ENCODE peak calls at places on chromosomes 12 and 14, in five cellular contexts. One of them, this sample, is unnamed.

GRCh38 chr12:120939523-120939922 is 35.4 kb upstream of the SPPL3 start:
- DNase-seq in fibroblast of mammary gland: no peak
- DNase-seq in AG09309: no peak
- DNase-seq in left lung: no peak
- DNase-seq in thoracic aorta: no peak
- DNase-seq in this sample: no peak

GRCh38 chr12:31204995-31205582 is 120.9 kb downstream of the SINHCAF start:
- DNase-seq in fibroblast of mammary gland: peak
- DNase-seq in AG09309: peak
- DNase-seq in left lung: no peak
- DNase-seq in thoracic aorta: no peak
- DNase-seq in this sample: peak

GRCh38 chr12:130704606-130705005 is 11.5 kb downstream of the RIMBP2 start:
- DNase-seq in fibroblast of mammary gland: no peak
- DNase-seq in AG09309: no peak
- DNase-seq in left lung: no peak
- DNase-seq in thoracic aorta: no peak
- DNase-seq in this sample: no peak

GRCh38 chr12:42918387-42918786 is 328.8 kb upstream of the PRICKLE1 start:
- DNase-seq in fibroblast of mammary gland: no peak
- DNase-seq in AG09309: no peak
- DNase-seq in left lung: no peak
- DNase-seq in thoracic aorta: no peak
- DNase-seq in this sample: no peak

GRCh38 chr12:93784339-93785086 is 107.3 kb downstream of the CRADD start:
- DNase-seq in fibroblast of mammary gland: peak
- DNase-seq in AG09309: no peak
- DNase-seq in left lung: no peak
- DNase-seq in thoracic aorta: no peak
- DNase-seq in this sample: peak

GRCh38 chr14:60195179-60195810 is 30.1 kb upstream of the DHRS7 start:
- DNase-seq in fibroblast of mammary gland: no peak
- DNase-seq in AG09309: no peak
- DNase-seq in left lung: no peak
- DNase-seq in thoracic aorta: no peak
- DNase-seq in this sample: no peak

GRCh38 chr14:64708148-64709004 is 4.2 kb downstream of the PLEKHG3 start:
- DNase-seq in fibroblast of mammary gland: peak
- DNase-seq in AG09309: no peak
- DNase-seq in left lung: peak
- DNase-seq in thoracic aorta: no peak
- DNase-seq in this sample: no peak

GRCh38 chr12:108881953-108882352 is 2.1 kb downstream of the DAO start:
- DNase-seq in fibroblast of mammary gland: no peak
- DNase-seq in AG09309: no peak
- DNase-seq in left lung: no peak
- DNase-seq in thoracic aorta: no peak
- DNase-seq in this sample: no peak

GRCh38 chr14:45091696-45092095 is 7.8 kb downstream of the PRPF39 start:
- DNase-seq in fibroblast of mammary gland: peak
- DNase-seq in AG09309: no peak
- DNase-seq in left lung: no peak
- DNase-seq in thoracic aorta: no peak
- DNase-seq in this sample: no peak

GRCh38 chr14:104998801-104999200 is 13.2 kb downstream of the CLBA1 start:
- DNase-seq in fibroblast of mammary gland: no peak
- DNase-seq in AG09309: no peak
- DNase-seq in left lung: no peak
- DNase-seq in thoracic aorta: no peak
- DNase-seq in this sample: no peak

GRCh38 chr12:123801573-123802178 is 39.6 kb downstream of the DNAH10 start:
- DNase-seq in fibroblast of mammary gland: peak
- DNase-seq in AG09309: peak
- DNase-seq in left lung: no peak
- DNase-seq in thoracic aorta: no peak
- DNase-seq in this sample: no peak

GRCh38 chr12:124759841-124760508 is 103.7 kb downstream of the SCARB1 start:
- DNase-seq in fibroblast of mammary gland: no peak
- DNase-seq in AG09309: no peak
- DNase-seq in left lung: no peak
- DNase-seq in thoracic aorta: no peak
- DNase-seq in this sample: no peak

GRCh38 chr12:55830601-55831406 is 1.4 kb upstream of the DNAJC14 start:
- DNase-seq in fibroblast of mammary gland: peak
- DNase-seq in AG09309: no peak
- DNase-seq in left lung: peak
- DNase-seq in thoracic aorta: no peak
- DNase-seq in this sample: no peak

GRCh38 chr12:85963322-85963721 is 89.2 kb downstream of the NTS start:
- DNase-seq in fibroblast of mammary gland: no peak
- DNase-seq in AG09309: no peak
- DNase-seq in left lung: no peak
- DNase-seq in thoracic aorta: no peak
- DNase-seq in this sample: no peak

GRCh38 chr14:54981698-54982097 is 45.2 kb downstream of the WDHD1 start:
- DNase-seq in fibroblast of mammary gland: peak
- DNase-seq in AG09309: no peak
- DNase-seq in left lung: no peak
- DNase-seq in thoracic aorta: no peak
- DNase-seq in this sample: no peak
- TF ChIP-seq CTCF in fibroblast of mammary gland: peak
- TF ChIP-seq CTCF in AG09309: no peak
- TF ChIP-seq CTCF in left lung: no peak
- TF ChIP-seq CTCF in thoracic aorta: no peak
- TF ChIP-seq CTCF in this sample: no peak

GRCh38 chr12:115438314-115438713 is 754.3 kb upstream of the TBX3 start:
- DNase-seq in fibroblast of mammary gland: no peak
- DNase-seq in AG09309: no peak
- DNase-seq in left lung: no peak
- DNase-seq in thoracic aorta: no peak
- DNase-seq in this sample: no peak
- H3K4me3 ChIP-seq in fibroblast of mammary gland: no peak
- H3K4me3 ChIP-seq in AG09309: no peak
- H3K4me3 ChIP-seq in left lung: no peak
- H3K4me3 ChIP-seq in thoracic aorta: no peak
- H3K4me3 ChIP-seq in this sample: no peak

DNA sequence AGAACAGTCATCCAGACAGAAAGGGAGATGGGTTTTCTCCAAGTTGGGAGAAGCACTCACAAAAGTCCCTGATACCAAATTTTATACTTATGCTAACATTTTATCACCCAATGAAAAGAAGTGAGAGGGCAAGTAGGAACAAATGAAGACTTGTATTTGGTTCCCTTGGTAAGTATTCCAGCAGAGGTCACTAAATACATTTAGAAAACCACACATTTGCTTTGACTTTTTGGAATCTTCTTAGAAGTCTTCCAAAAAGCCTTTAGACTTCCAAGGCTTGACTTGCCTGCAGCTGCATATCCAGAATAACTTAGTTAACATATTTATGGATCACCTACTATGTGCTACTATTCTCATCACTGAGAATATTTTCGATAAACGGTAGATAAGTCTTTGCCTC is 3.1 kb upstream of the GYS2 start:
- DNase-seq in fibroblast of mammary gland: peak
- DNase-seq in AG09309: peak
- DNase-seq in left lung: no peak
- DNase-seq in thoracic aorta: no peak
- DNase-seq in this sample: peak
- TF ChIP-seq CTCF in fibroblast of mammary gland: peak
- TF ChIP-seq CTCF in AG09309: peak
- TF ChIP-seq CTCF in left lung: peak
- TF ChIP-seq CTCF in thoracic aorta: peak
- TF ChIP-seq CTCF in this sample: peak

GRCh38 chr12:51922146-51922545 is 14.8 kb downstream of the ACVRL1 start:
- DNase-seq in fibroblast of mammary gland: no peak
- DNase-seq in AG09309: no peak
- DNase-seq in left lung: no peak
- DNase-seq in thoracic aorta: no peak
- DNase-seq in this sample: no peak

GRCh38 chr12:51924551-51925399 is 17.5 kb downstream of the ACVRL1 start:
- DNase-seq in fibroblast of mammary gland: no peak
- DNase-seq in AG09309: no peak
- DNase-seq in left lung: no peak
- DNase-seq in thoracic aorta: no peak
- DNase-seq in this sample: no peak

GRCh38 chr12:51922762-51923505 is 15.6 kb downstream of the ACVRL1 start:
- DNase-seq in fibroblast of mammary gland: peak
- DNase-seq in AG09309: peak
- DNase-seq in left lung: no peak
- DNase-seq in thoracic aorta: no peak
- DNase-seq in this sample: no peak

GRCh38 chr12:51925400-51926063 is 18.2 kb downstream of the ACVRL1 start:
- DNase-seq in fibroblast of mammary gland: no peak
- DNase-seq in AG09309: no peak
- DNase-seq in left lung: no peak
- DNase-seq in thoracic aorta: no peak
- DNase-seq in this sample: no peak

DNA sequence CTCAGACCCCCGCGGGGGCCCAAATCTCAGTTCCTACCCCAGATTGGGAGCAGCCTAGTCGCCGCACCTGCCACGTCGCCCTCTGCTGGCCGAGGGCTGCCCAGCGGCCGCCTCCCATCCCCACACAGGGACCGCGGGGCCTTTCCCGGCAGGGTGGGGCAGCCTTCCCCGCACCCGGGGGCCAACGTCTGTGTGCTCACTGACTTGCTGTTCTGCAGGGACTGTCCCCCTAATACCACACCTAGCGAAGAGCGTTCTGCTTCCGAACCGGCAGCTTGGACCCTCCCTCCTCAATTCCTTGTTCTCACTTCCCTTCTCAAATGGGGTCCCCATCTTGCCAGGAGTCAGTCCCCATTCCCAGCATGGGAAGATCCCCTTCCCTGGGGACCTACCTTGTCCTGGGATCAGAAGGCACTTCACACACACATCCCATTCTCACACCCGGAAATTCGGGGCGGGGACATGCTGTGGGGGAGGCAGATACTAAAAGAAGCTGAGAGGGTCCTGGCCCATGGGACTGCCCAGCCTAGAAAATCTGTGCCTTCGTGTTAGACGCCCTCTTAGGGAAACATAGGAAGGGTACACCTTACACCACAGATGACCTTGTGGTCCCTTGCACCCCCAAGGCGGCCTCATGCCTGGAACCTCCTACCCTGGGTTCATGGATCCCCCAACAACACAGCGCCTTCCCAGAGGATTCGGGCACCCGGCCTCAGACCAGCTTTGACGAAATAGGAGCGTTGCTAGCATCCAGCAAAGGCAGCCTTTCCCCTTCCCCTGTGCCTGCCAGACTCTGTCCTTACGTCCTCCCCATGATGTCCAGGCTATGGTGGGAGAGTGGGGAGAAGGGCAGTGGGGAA is 16.4 kb downstream of the ACVRL1 start:
- DNase-seq in fibroblast of mammary gland: peak
- DNase-seq in AG09309: no peak
- DNase-seq in left lung: peak
- DNase-seq in thoracic aorta: no peak
- DNase-seq in this sample: no peak
- H3K4me3 ChIP-seq in fibroblast of mammary gland: peak
- H3K4me3 ChIP-seq in AG09309: no peak
- H3K4me3 ChIP-seq in left lung: no peak
- H3K4me3 ChIP-seq in thoracic aorta: peak
- H3K4me3 ChIP-seq in this sample: no peak

This sample was measured in HFF-Myc.